ENCODE peak calls at places on chromosomes 16 and 17, in five cellular contexts. U, R, Z, D and L are unnamed samples.
A peak's percentile ranks its signal among the peaks of the same experiment; 100 is the strongest.

GRCh38 chr17:82536220-82537201 is 17.0 kb downstream of the FOXK2 start:
- DNase-seq in U (peak; percentile 87), R (no peak), D (no peak), Z (peak; percentile 86), L (no peak)

GRCh38 chr16:12862327-12862726 is 39.1 kb upstream of the SHISA9 start:
- DNase-seq in D (no peak), R (no peak), Z (no peak), U (no peak), L (no peak)

GRCh38 chr16:89035013-89035697 is 58.1 kb upstream of the CBFA2T3 start:
- DNase-seq in Z (no peak), D (peak; percentile 38), U (no peak), R (no peak), L (peak; percentile 56)

GRCh38 chr16:1261131-1261917 is 5.5 kb downstream of the TPSD1 start:
- DNase-seq in R (no peak), U (peak; percentile 21), D (peak; percentile 68), Z (no peak), L (peak; percentile 73)

GRCh38 chr17:2023692-2024571 is 1.2 kb downstream of the RTN4RL1 start:
- DNase-seq in Z (peak; percentile 41), U (peak; percentile 37), D (peak; percentile 96), R (no peak), L (peak; percentile 44)

GRCh38 chr16:81816793-81817210 is 37.7 kb downstream of the PLCG2 start:
- DNase-seq in U (no peak), R (no peak), D (no peak), Z (no peak), L (no peak)

GRCh38 chr17:4161179-4161559 is 18.2 kb downstream of the CYB5D2 start:
- DNase-seq in D (peak; percentile 50), U (peak; percentile 90), R (peak; percentile 10), Z (peak; percentile 93), L (no peak)

GRCh38 chr16:4580245-4580644 is 24.1 kb downstream of the C16orf96 start:
- DNase-seq in R (no peak), U (no peak), Z (no peak), D (no peak), L (no peak)

GRCh38 chr16:26454102-26454501 is 612.6 kb upstream of the C16orf82 start:
- DNase-seq in Z (no peak), D (no peak), R (no peak), U (peak; percentile 0), L (no peak)

GRCh38 chr16:86018487-86018886 is 119.5 kb downstream of the IRF8 start:
- DNase-seq in Z (peak; percentile 45), R (no peak), D (no peak), U (no peak), L (peak; percentile 51)

GRCh38 chr17:27430882-27431491 is 25.3 kb upstream of the KSR1 start:
- DNase-seq in U (peak; percentile 44), D (peak; percentile 67), R (peak; percentile 34), Z (peak; percentile 51), L (no peak)

GRCh38 chr16:15897834-15898254 is 9.4 kb upstream of the CEP20 start:
- DNase-seq in U (peak; percentile 48), D (no peak), R (no peak), Z (peak; percentile 79), L (peak; percentile 59)

GRCh38 chr16:15900901-15901465 is 12.6 kb upstream of the CEP20 start:
- DNase-seq in U (peak; percentile 77), R (no peak), Z (no peak), D (no peak), L (no peak)

GRCh38 chr16:15898654-15899053 is 10.3 kb upstream of the CEP20 start:
- DNase-seq in R (no peak), D (no peak), Z (no peak), U (no peak), L (no peak)

GRCh38 chr16:15900357-15900756 is 12.0 kb upstream of the CEP20 start:
- DNase-seq in Z (no peak), R (no peak), D (no peak), U (no peak), L (no peak)

GRCh38 chr16:15899538-15900100 is 11.2 kb upstream of the CEP20 start:
- DNase-seq in R (peak; percentile 95), D (no peak), Z (peak; percentile 89), U (peak; percentile 98), L (no peak)
- H2AFZ ChIP-seq in R (no peak overlapping the region), D (peak overlapping the region; percentile 59), Z (no peak overlapping the region), U (peak overlapping the region; percentile 84), L (no peak overlapping the region)

GRCh38 chr17:79510071-79510470 is 100.8 kb downstream of the RBFOX3 start:
- DNase-seq in Z (no peak), R (no peak), U (no peak), D (no peak), L (no peak)

GRCh38 chr17:79511471-79511870 is 99.4 kb downstream of the RBFOX3 start:
- DNase-seq in D (no peak), R (no peak), U (no peak), Z (no peak), L (no peak)

GRCh38 chr17:79508291-79508716 is 102.5 kb downstream of the RBFOX3 start:
- DNase-seq in U (no peak), R (no peak), D (no peak), Z (no peak), L (no peak)

GRCh38 chr17:79509008-79509407 is 101.8 kb downstream of the RBFOX3 start:
- DNase-seq in Z (no peak), R (no peak), D (no peak), U (no peak), L (no peak)

GRCh38 chr17:79509496-79509895 is 101.4 kb downstream of the RBFOX3 start:
- DNase-seq in Z (no peak), R (no peak), U (no peak), D (no peak), L (no peak)
- H4K20me1 ChIP-seq in Z (no peaks in the 10 kb centered on the region), R (no peaks in the 10 kb centered on the region), U (no peaks in the 10 kb centered on the region), D (no peaks in the 10 kb centered on the region), L (no peaks in the 10 kb centered on the region)

GRCh38 chr17:77734371-77735050 is 224.0 kb upstream of the TNRC6C start:
- DNase-seq in D (peak; percentile 44), Z (peak; percentile 16), R (peak; percentile 21), U (no peak), L (no peak)

GRCh38 chr17:77733576-77734296 is 224.8 kb upstream of the TNRC6C start:
- DNase-seq in D (no peak), Z (no peak), U (no peak), R (no peak), L (no peak)

GRCh38 chr17:77735341-77736206 is 222.9 kb upstream of the TNRC6C start:
- DNase-seq in R (no peak), Z (no peak), U (no peak), D (no peak), L (no peak)

GRCh38 chr17:77736207-77736600 is 222.3 kb upstream of the TNRC6C start:
- DNase-seq in Z (no peak), D (peak; percentile 29), R (no peak), U (no peak), L (no peak)

DNA sequence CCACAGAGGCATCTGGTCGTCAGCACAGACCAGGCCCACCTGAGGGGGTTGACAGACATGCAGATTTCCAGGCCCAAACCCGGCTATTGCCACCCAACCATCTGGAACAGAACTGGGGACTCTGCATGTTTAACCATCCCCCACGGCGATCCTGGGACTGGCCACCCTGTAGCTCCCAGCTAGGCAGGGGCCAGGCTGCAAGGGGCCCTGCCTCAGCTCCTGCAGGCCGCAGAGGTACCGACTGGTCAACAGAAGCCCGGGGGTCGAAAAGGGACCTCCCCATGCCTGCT is 223.5 kb upstream of the TNRC6C start:
- DNase-seq in U (no peak), R (no peak), D (no peak), Z (no peak), L (no peak)
- H3K27ac ChIP-seq in U (no peak overlapping the region), R (no peak overlapping the region), D (no peak overlapping the region), Z (no peak overlapping the region), L (no peak overlapping the region)

DNA sequence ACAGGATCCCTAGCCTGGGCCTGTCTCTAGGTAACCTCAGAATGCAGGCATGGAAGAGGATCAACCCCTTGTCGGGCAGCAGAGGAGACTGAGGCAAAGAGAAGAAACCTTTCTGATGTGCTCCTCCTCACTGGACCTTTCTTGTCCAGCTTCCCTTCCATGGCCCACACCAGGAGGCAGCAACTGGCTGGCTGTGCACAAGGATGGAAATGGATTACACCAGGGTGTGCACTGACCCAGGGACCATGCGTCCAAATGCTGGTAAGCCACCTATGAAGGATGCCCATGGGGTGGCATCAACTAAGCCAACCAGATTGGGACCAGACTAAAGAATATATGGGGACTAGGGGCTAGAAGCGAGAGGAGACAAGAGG is 83.0 kb downstream of the N4BP1 start:
- DNase-seq in D (no peak), U (no peak), Z (no peak), R (no peak), L (no peak)
- H2AFZ ChIP-seq in D (peak overlapping the region; percentile 66), U (peak overlapping the region; percentile 88), Z (no peak overlapping the region), R (no peak overlapping the region), L (no peak overlapping the region)